ENCODE peak calls at places on chromosome 1, in five cellular contexts. T is choroid plexus epithelial cell, Y is endothelial cell, B is foreskin fibroblast, Q is IMR-90. N is an unnamed sample.

GRCh38 chr1:18644013-18644399 is 13.4 kb downstream of the PAX7 start:
- DNase-seq in T (no peak), Y (no peak), B (no peak), Q (no peak), N (no peak)

GRCh38 chr1:77036560-77036959 is 169.3 kb downstream of the ST6GALNAC5 start:
- DNase-seq in T (peak), Y (peak), B (peak), Q (peak), N (no peak)

GRCh38 chr1:210239295-210240155 is 6.9 kb downstream of the SERTAD4 start:
- DNase-seq in T (peak), Y (peak), B (peak), Q (peak), N (no peak)

GRCh38 chr1:10975567-10976326 is 36.7 kb upstream of the TARDBP start:
- DNase-seq in T (peak), Y (no peak), B (peak), Q (peak), N (no peak)

GRCh38 chr1:217274927-217275616 is 355.8 kb downstream of the GPATCH2 start:
- DNase-seq in T (peak), Y (no peak), B (peak), Q (peak), N (no peak)

GRCh38 chr1:75273110-75273509 is 138.9 kb downstream of the LHX8 start:
- DNase-seq in T (no peak), Y (no peak), B (no peak), Q (no peak), N (no peak)

GRCh38 chr1:207024202-207025143 is 8.1 kb downstream of the C1orf116 start:
- DNase-seq in T (no peak), Y (no peak), B (no peak), Q (no peak), N (peak)

GRCh38 chr1:220976390-220976789 is 97.1 kb downstream of the HLX start:
- DNase-seq in T (no peak), Y (no peak), B (no peak), Q (peak), N (no peak)

GRCh38 chr1:4781646-4782045 is 127.2 kb downstream of the AJAP1 start:
- DNase-seq in T (no peak), Y (no peak), B (no peak), Q (no peak), N (no peak)

DNA sequence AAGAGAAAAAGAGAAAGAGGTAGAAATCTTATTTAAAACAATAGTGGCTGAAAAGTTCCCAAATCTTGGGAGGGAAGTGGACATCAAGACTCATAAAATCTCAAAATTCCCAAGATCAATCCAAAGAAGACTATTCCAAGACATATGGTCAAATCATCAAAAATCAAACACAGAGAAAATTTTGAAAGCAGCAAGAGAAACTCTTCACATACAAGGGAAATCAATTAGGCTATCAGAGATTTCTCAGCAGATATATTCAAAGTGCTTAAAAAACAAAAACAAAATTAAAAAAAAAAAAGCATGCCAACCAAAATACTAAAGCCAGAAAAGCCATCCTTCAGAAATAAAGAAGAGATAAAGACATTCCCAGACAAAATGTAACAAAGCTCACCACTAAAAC is 52.6 kb upstream of the RALGPS2 start:
- DNase-seq in T (no peak), Y (no peak), B (no peak), Q (no peak), N (no peak)
- TF ChIP-seq CTCF in T (no peak), Y (no peak), B (no peak), Q (no peak), N (no peak)

DNA sequence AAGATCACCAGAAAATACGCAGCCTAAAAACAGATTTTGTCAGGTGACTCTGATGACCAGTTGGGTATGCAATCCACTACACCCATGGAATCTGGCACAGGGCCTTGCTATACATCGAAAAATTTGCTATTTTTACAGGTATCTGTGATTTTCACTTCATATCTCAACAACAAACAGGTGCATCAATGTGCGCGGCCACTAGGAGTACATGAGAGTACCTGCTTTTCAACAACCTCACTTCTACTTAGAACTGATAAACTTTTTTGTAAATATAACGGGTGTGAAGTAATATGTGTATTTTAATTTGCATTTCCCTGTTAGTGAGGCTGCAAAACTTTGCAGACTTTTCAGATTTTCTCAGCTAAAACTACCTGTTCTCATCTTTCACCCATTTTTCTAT is 80.8 kb downstream of the SLC45A1 start:
- DNase-seq in T (no peak), Y (no peak), B (no peak), Q (no peak), N (no peak)
- TF ChIP-seq CTCF in T (peak), Y (peak), B (no peak), Q (no peak), N (no peak)

DNA sequence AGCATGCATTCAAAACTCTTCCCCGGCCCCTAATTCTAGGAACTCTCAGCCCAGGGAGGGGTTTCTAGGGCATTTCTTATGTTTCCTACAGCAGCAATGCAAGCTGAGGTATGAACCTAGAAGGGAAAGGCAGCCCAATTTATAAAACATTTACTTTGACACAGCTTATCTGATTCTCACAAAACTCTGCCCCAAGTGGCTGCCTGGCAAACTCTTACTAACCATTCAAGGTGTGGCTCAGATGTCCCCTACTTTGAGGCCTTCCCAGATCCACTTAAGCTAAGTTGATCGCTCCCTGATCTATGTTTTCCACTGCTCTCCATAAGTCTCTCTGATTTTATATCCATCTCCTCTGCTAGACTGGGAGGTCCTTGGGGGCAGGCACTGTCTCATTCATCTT is 35.4 kb downstream of the AK2 start:
- DNase-seq in T (no peak), Y (no peak), B (no peak), Q (no peak), N (no peak)
- TF ChIP-seq CTCF in T (peak), Y (no peak), B (peak), Q (no peak), N (no peak)

GRCh38 chr1:44945992-44946391 is 40.4 kb downstream of the EIF2B3 start:
- DNase-seq in T (no peak), Y (no peak), B (no peak), Q (no peak), N (no peak)
- TF ChIP-seq CTCF in T (no peak), Y (no peak), B (no peak), Q (no peak), N (no peak)

GRCh38 chr1:242842094-242842493 is 317.6 kb upstream of the PLD5 start:
- DNase-seq in T (no peak), Y (no peak), B (no peak), Q (no peak), N (no peak)

DNA sequence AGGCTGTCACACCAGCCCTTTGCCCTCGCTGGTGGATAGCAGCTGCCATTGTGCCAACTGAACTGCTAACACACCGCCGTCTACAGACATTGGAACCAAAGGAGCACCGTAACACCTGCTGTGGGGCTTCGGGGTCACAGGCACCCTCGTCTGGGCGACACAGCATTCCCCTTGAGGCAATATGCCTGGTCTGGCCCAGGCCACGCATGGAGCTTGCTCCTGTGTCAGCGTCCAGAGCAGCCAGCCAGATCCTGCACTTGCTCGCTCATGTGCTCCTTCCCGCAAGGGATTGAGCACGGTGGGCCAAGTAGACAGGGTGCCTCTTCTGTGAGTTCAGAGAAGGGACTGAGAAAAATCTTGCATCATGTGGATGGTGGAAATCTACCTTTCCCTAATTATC is 314.6 kb upstream of the PLD5 start:
- DNase-seq in T (no peak), Y (no peak), B (no peak), Q (no peak), N (no peak)
- TF ChIP-seq CTCF in T (no peak), Y (no peak), B (no peak), Q (no peak), N (no peak)

GRCh38 chr1:183883629-183884028 is 78.7 kb downstream of the RGL1 start:
- DNase-seq in T (no peak), Y (no peak), B (no peak), Q (no peak), N (peak)

GRCh38 chr1:183884512-183884911 is 79.6 kb downstream of the RGL1 start:
- DNase-seq in T (no peak), Y (no peak), B (no peak), Q (no peak), N (peak)

GRCh38 chr1:183882328-183883167 is 77.6 kb downstream of the RGL1 start:
- DNase-seq in T (peak), Y (no peak), B (no peak), Q (no peak), N (peak)

GRCh38 chr1:183887826-183888819 is 83.2 kb downstream of the RGL1 start:
- DNase-seq in T (peak), Y (no peak), B (no peak), Q (peak), N (no peak)

GRCh38 chr1:183885142-183885735 is 80.3 kb downstream of the RGL1 start:
- DNase-seq in T (peak), Y (no peak), B (no peak), Q (peak), N (no peak)
- TF ChIP-seq CTCF in T (no peak), Y (no peak), B (no peak), Q (no peak), N (no peak)

GRCh38 chr1:230401096-230401495 is 25.0 kb downstream of the PGBD5 start:
- DNase-seq in T (no peak), Y (no peak), B (no peak), Q (no peak), N (no peak)

GRCh38 chr1:230407351-230407750 is 18.8 kb downstream of the PGBD5 start:
- DNase-seq in T (no peak), Y (no peak), B (no peak), Q (no peak), N (no peak)

GRCh38 chr1:230401763-230402294 is 24.3 kb downstream of the PGBD5 start:
- DNase-seq in T (peak), Y (no peak), B (no peak), Q (peak), N (no peak)

GRCh38 chr1:230400007-230400344 is 26.2 kb downstream of the PGBD5 start:
- DNase-seq in T (no peak), Y (no peak), B (no peak), Q (no peak), N (no peak)

GRCh38 chr1:230403442-230403841 is 22.7 kb downstream of the PGBD5 start:
- DNase-seq in T (no peak), Y (no peak), B (no peak), Q (no peak), N (no peak)
- TF ChIP-seq CTCF in T (no peak), Y (no peak), B (no peak), Q (no peak), N (no peak)

GRCh38 chr1:24751833-24752232 is 6.6 kb downstream of the CLIC4 start:
- DNase-seq in T (no peak), Y (no peak), B (peak), Q (no peak), N (no peak)
- TF ChIP-seq CTCF in T (no peak), Y (no peak), B (no peak), Q (no peak), N (no peak)

N was measured in HL-60.